ENCODE peak calls at places on chromosomes 16 and 17, in five cellular contexts. F is NCI-H2081; D is activated CD8-positive, alpha-beta T cell treated with anti-CD3 and anti-CD28 coated beads for 36 hours; A is glutamatergic neuron; E is M059J. H is an unnamed sample.

GRCh38 chr17:56735842-56736241 is 97.9 kb downstream of the C17orf67 start:
- DNase-seq in F (no peak), D (no peak), A (no peak), E (no peak), H (no peak)

GRCh38 chr16:85986931-85987749 is 88.2 kb downstream of the IRF8 start:
- DNase-seq in F (no peak), D (peak), A (peak), E (peak), H (no peak)

GRCh38 chr17:57915532-57915931 is 39.7 kb downstream of the CUEDC1 start:
- DNase-seq in F (peak), D (no peak), A (peak), E (no peak), H (no peak)

GRCh38 chr16:58025351-58026138 is at the start of gene MMP15:
- DNase-seq in F (peak), D (peak), A (peak), E (peak), H (peak)

GRCh38 chr16:69150146-69150865 is 17.9 kb downstream of the UTP4 start:
- DNase-seq in F (peak), D (peak), A (peak), E (peak), H (peak)

GRCh38 chr16:76676356-76676755 is 399.2 kb downstream of the CNTNAP4 start:
- DNase-seq in F (no peak), D (no peak), A (no peak), E (no peak), H (no peak)

GRCh38 chr16:11621920-11622651 is 35.4 kb upstream of the LITAF start:
- DNase-seq in F (no peak), D (peak), A (peak), E (no peak), H (no peak)

GRCh38 chr16:16146380-16147315 is 76.6 kb downstream of the ABCC6 start:
- DNase-seq in F (peak), D (no peak), A (no peak), E (no peak), H (no peak)

GRCh38 chr17:58324409-58325288 is 3.9 kb downstream of the TSPOAP1 start:
- DNase-seq in F (peak), D (no peak), A (peak), E (peak), H (peak)

GRCh38 chr16:709651-710499 is 4.3 kb upstream of the FBXL16 start:
- DNase-seq in F (peak), D (peak), A (peak), E (peak), H (peak)

GRCh38 chr17:61605692-61606091 is 14.7 kb upstream of the NACA2 start:
- DNase-seq in F (no peak), D (no peak), A (no peak), E (no peak), H (no peak)

GRCh38 chr17:29412780-29413565 is 22.8 kb downstream of the TAOK1 start:
- DNase-seq in F (no peak), D (no peak), A (no peak), E (peak), H (peak)

GRCh38 chr17:81179220-81179619 is 13.2 kb upstream of the AATK start:
- DNase-seq in F (no peak), D (no peak), A (no peak), E (no peak), H (no peak)

GRCh38 chr17:5832886-5833285 is 237.3 kb upstream of the WSCD1 start:
- DNase-seq in F (peak), D (no peak), A (no peak), E (peak), H (peak)

GRCh38 chr17:82304826-82305726 is 12.3 kb downstream of the CD7 start:
- DNase-seq in F (no peak), D (no peak), A (no peak), E (no peak), H (no peak)

GRCh38 chr16:84643180-84643583 is 5.1 kb upstream of the KLHL36 start:
- DNase-seq in F (peak), D (no peak), A (peak), E (peak), H (peak)

GRCh38 chr16:57304169-57305061 is 19.9 kb upstream of the PLLP start:
- DNase-seq in F (no peak), D (no peak), A (no peak), E (peak), H (peak)

GRCh38 chr17:67528751-67529436 is 151.8 kb downstream of the PITPNC1 start:
- DNase-seq in F (peak), D (no peak), A (peak), E (peak), H (peak)

GRCh38 chr17:64547354-64547753 is 40.6 kb downstream of the CEP95 start:
- DNase-seq in F (no peak), D (no peak), A (peak), E (no peak), H (no peak)

GRCh38 chr17:40541060-40541872 is 24.0 kb downstream of the CCR7 start:
- DNase-seq in F (no peak), D (peak), A (no peak), E (no peak), H (no peak)

GRCh38 chr17:80380068-80381061 is 34.6 kb upstream of the ENDOV start:
- DNase-seq in F (no peak), D (no peak), A (no peak), E (no peak), H (no peak)

GRCh38 chr17:7045492-7046126 is 1.7 kb upstream of the SLC16A11 start:
- DNase-seq in F (peak), D (peak), A (no peak), E (peak), H (peak)

GRCh38 chr16:80570106-80570478 is 29.3 kb downstream of the DYNLRB2 start:
- DNase-seq in F (no peak), D (peak), A (no peak), E (peak), H (peak)

GRCh38 chr17:69710926-69711325 is 296.4 kb downstream of the MAP2K6 start:
- DNase-seq in F (peak), D (no peak), A (no peak), E (peak), H (no peak)

GRCh38 chr17:62892870-62893338 is 73.1 kb upstream of the TANC2 start:
- DNase-seq in F (no peak), D (peak), A (no peak), E (peak), H (peak)

GRCh38 chr17:560379-560935 is 154.2 kb downstream of the VPS53 start:
- DNase-seq in F (no peak), D (no peak), A (no peak), E (peak), H (peak)

GRCh38 chr16:81313731-81314602 is 795 bp upstream of the GAN start:
- DNase-seq in F (no peak), D (peak), A (no peak), E (no peak), H (peak)

GRCh38 chr17:78416311-78416711 is 37.9 kb downstream of the PGS1 start:
- DNase-seq in F (no peak), D (no peak), A (no peak), E (peak), H (peak)

GRCh38 chr17:76710863-76711611 is at the start of gene MXRA7:
- DNase-seq in F (peak), D (peak), A (peak), E (peak), H (peak)